ENCODE peak calls at places on chromosomes 7 and 10, in four cellular contexts. V, H, Z and E are unnamed samples.
A peak's percentile ranks its signal among the peaks of the same experiment; 100 is the strongest.

GRCh38 chr7:148750442-148751355 is 52.0 kb downstream of the CUL1 start:
- DNase-seq in Z (no peak), V (no peak), H (no peak), E (no peak)

GRCh38 chr7:157990226-157990877 is 597.3 kb downstream of the PTPRN2 start:
- DNase-seq in Z (no peak), V (no peak), H (no peak), E (no peak)

GRCh38 chr10:131269776-131270460 is 41.6 kb downstream of the TCERG1L start:
- DNase-seq in Z (no peak), V (no peak), H (no peak), E (no peak)

GRCh38 chr7:984361-985126 is 1.6 kb downstream of the CYP2W1 start:
- DNase-seq in Z (no peak), H (no peak), V (no peak), E (no peak)

GRCh38 chr10:995559-995926 is 7.3 kb downstream of the GTPBP4 start:
- DNase-seq in Z (no peak), V (no peak), H (no peak), E (no peak)

GRCh38 chr10:62166331-62167154 is 102.1 kb downstream of the RTKN2 start:
- DNase-seq in H (no peak), V (peak; percentile 16), Z (peak; percentile 11), E (no peak)

GRCh38 chr10:593421-593820 is 96.0 kb downstream of the DIP2C start:
- DNase-seq in V (no peak), H (no peak), Z (no peak), E (no peak)

GRCh38 chr10:29585488-29585976 is 49.2 kb downstream of the SVIL start:
- DNase-seq in H (peak; percentile 62), V (peak; percentile 49), Z (no peak), E (no peak)

GRCh38 chr7:114819629-114820362 is 102.1 kb upstream of the MDFIC start:
- DNase-seq in Z (peak; percentile 34), H (no peak), V (peak; percentile 95), E (peak; percentile 64)

GRCh38 chr10:73159038-73159648 is 8.7 kb downstream of the ECD start:
- DNase-seq in Z (peak; percentile 63), V (peak; percentile 49), H (peak; percentile 60), E (no peak)

GRCh38 chr7:36216063-36216684 is 63.1 kb downstream of the EEPD1 start:
- DNase-seq in H (no peak), V (no peak), Z (no peak), E (no peak)

GRCh38 chr10:119859422-119860258 is 13.0 kb downstream of the MCMBP start:
- DNase-seq in V (peak; percentile 47), H (no peak), Z (no peak), E (no peak)

GRCh38 chr7:144723311-144723710 is 112.5 kb downstream of the TPK1 start:
- DNase-seq in V (no peak), Z (no peak), H (no peak), E (no peak)

GRCh38 chr7:36153571-36154097 is 580 bp downstream of the EEPD1 start:
- DNase-seq in Z (no peak), H (peak; percentile 53), V (no peak), E (peak; percentile 77)

GRCh38 chr7:155257482-155258232 is 40.0 kb upstream of the INSIG1 start:
- DNase-seq in H (no peak), V (no peak), Z (peak; percentile 73), E (peak; percentile 84)

GRCh38 chr10:44105643-44106042 is 279.3 kb downstream of the CXCL12 start:
- DNase-seq in Z (no peak), V (no peak), H (no peak), E (no peak)

GRCh38 chr10:77506517-77506916 is 131.1 kb downstream of the KCNMA1 start:
- DNase-seq in V (no peak), H (no peak), Z (no peak), E (no peak)

GRCh38 chr7:70696139-70696782 is 435.7 kb upstream of the GALNT17 start:
- DNase-seq in Z (no peak), V (peak; percentile 9), H (no peak), E (no peak)

GRCh38 chr7:34308595-34308994 is 349.4 kb upstream of the NPSR1 start:
- DNase-seq in H (no peak), V (no peak), Z (no peak), E (no peak)

GRCh38 chr7:152989889-152990380 is 230.4 kb downstream of the ACTR3B start:
- DNase-seq in V (no peak), H (no peak), Z (no peak), E (no peak)

GRCh38 chr10:46557319-46558140 is 1.1 kb upstream of the GPRIN2 start:
- DNase-seq in Z (peak; percentile 4), V (no peak), H (peak; percentile 90), E (peak; percentile 68)

GRCh38 chr10:130689743-130690626 is 553.8 kb downstream of the GLRX3 start:
- DNase-seq in H (no peak), V (no peak), Z (no peak), E (no peak)

GRCh38 chr10:97849491-97850402 is at the start of gene GOLGA7B:
- DNase-seq in H (peak; percentile 86), Z (no peak), V (no peak), E (no peak)

GRCh38 chr10:49646256-49646870 is 32.5 kb downstream of the CHAT start:
- DNase-seq in H (no peak), V (no peak), Z (no peak), E (no peak)

GRCh38 chr10:16182688-16183087 is 254.1 kb upstream of the PTER start:
- DNase-seq in Z (no peak), V (no peak), H (no peak), E (no peak)

GRCh38 chr10:95814011-95814727 is 58.2 kb downstream of the ENTPD1 start:
- DNase-seq in Z (peak; percentile 21), H (no peak), V (no peak), E (no peak)

GRCh38 chr10:97327348-97328294 is 6.9 kb downstream of the FRAT2 start:
- DNase-seq in V (peak; percentile 88), H (no peak), Z (no peak), E (no peak)

GRCh38 chr10:11525503-11525902 is 85.9 kb downstream of the USP6NL start:
- DNase-seq in Z (peak; percentile 72), H (no peak), V (no peak), E (peak; percentile 84)

GRCh38 chr7:91046322-91047088 is 217.7 kb upstream of the FZD1 start:
- DNase-seq in V (no peak), H (no peak), Z (no peak), E (no peak)

GRCh38 chr7:13880789-13881188 is 108.7 kb downstream of the ETV1 start:
- DNase-seq in Z (no peak), H (no peak), V (no peak), E (no peak)

GRCh38 chr7:138074121-138074520 is 2.1 kb upstream of the AKR1D1 start:
- DNase-seq in V (no peak), H (no peak), Z (no peak), E (no peak)

GRCh38 chr7:10460474-10460873 is 513.2 kb upstream of the PHF14 start:
- DNase-seq in V (no peak), Z (no peak), H (no peak), E (no peak)

GRCh38 chr10:34904191-34904590 is 89.1 kb upstream of the PARD3 start:
- DNase-seq in V (no peak), H (no peak), Z (no peak), E (peak; percentile 13)

GRCh38 chr10:128908109-128908898 is 558.7 kb upstream of the MGMT start:
- DNase-seq in H (no peak), Z (no peak), V (no peak), E (no peak)

GRCh38 chr7:142745783-142746182 is 3.5 kb upstream of the PRSS1 start:
- DNase-seq in Z (no peak), V (no peak), H (no peak), E (no peak)

GRCh38 chr10:132850896-132851295 is 64.9 kb upstream of the NKX6-2 start:
- DNase-seq in H (no peak), Z (no peak), V (no peak), E (peak; percentile 41)

GRCh38 chr7:21617916-21618390 is 75.1 kb downstream of the DNAH11 start:
- DNase-seq in V (peak; percentile 87), Z (peak; percentile 36), H (no peak), E (peak; percentile 85)

GRCh38 chr10:16909271-16909767 is 92.1 kb upstream of the RSU1 start:
- DNase-seq in Z (no peak), H (no peak), V (no peak), E (no peak)

GRCh38 chr10:124916098-124916584 is 25.8 kb upstream of the ZRANB1 start:
- DNase-seq in V (peak; percentile 36), H (no peak), Z (no peak), E (no peak)

GRCh38 chr10:124912052-124912435 is 29.9 kb upstream of the ZRANB1 start:
- DNase-seq in Z (no peak), H (no peak), V (no peak), E (no peak)

GRCh38 chr10:124912487-124912886 is 29.4 kb upstream of the ZRANB1 start:
- DNase-seq in H (no peak), V (no peak), Z (no peak), E (no peak)

GRCh38 chr10:124911124-124912051 is 30.5 kb upstream of the ZRANB1 start:
- DNase-seq in V (no peak), H (no peak), Z (peak; percentile 38), E (no peak)

GRCh38 chr10:124913167-124913566 is 28.8 kb upstream of the ZRANB1 start:
- DNase-seq in H (no peak), V (no peak), Z (no peak), E (no peak)
- TF ChIP-seq EP300 in H (no peak), V (no peak), Z (no peak), E (no peak)

DNA sequence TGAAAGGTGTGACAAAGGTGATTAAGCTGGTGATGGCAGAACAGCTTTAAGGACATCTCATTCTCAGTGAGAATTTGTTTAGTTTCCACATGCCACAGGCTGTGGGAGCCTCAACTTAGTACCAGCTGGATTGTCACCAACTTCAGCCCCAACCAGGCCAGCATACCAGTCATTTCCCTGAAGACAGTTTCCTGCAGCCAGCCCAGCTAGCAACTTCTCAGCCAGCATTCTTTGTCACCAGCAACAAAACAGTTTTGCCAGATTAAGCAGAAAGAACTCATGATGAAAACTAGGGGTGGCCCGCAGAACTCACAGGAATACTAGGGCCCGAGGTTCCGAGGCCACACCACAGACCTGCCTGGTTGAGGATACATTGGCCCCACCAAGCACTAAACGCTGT is 68.8 kb upstream of the UNC5B start:
- DNase-seq in V (no peak), H (no peak), Z (no peak), E (no peak)
- TF ChIP-seq EP300 in V (no peak), H (no peak), Z (no peak), E (no peak)

GRCh38 chr7:50531928-50532327 is 33.3 kb downstream of the DDC start:
- DNase-seq in H (no peak), Z (no peak), V (no peak), E (no peak)
- TF ChIP-seq EP300 in H (no peak), Z (no peak), V (no peak), E (no peak)

DNA sequence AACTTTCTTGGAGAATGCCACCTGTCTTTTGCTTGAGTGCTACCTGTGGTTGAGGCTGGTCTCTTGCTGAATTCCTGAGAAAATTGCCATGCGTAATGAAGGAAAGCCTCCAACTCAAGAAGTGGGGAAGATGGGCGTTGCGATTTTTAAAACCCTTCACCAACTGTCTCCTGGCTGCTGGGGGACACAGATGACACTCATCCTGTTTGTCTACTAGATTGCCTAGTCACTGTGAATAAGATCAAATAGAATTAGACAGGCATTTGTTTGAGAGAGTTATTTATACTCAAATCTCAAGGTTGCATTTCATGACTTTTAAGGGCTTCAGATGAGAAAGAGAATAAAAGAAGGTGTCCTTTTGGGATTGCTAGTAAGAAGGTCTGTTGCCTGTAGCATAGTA is 84.3 kb upstream of the MTPN start:
- DNase-seq in H (no peak), V (no peak), Z (no peak), E (no peak)
- TF ChIP-seq EP300 in H (no peak), V (no peak), Z (no peak), E (no peak)